ENCODE peak calls at places on chromosomes 3 and 15, in four cellular contexts. D, V, G and F are unnamed samples.

GRCh38 chr15:96273317-96274086 is 57.0 kb upstream of the NR2F2 start:
- DNase-seq in D (peak; percentile 100), V (no peak), G (no peak), F (peak; percentile 100)

GRCh38 chr3:98977520-98977919 is 76.0 kb upstream of the DCBLD2 start:
- DNase-seq in D (peak; percentile 91), V (no peak), G (no peak), F (peak; percentile 97)

GRCh38 chr3:159913712-159914414 is 74.8 kb upstream of the IL12A start:
- DNase-seq in D (no peak), V (no peak), G (no peak), F (no peak)

GRCh38 chr15:37837276-37837675 is 97.2 kb upstream of the TMCO5A start:
- DNase-seq in D (peak; percentile 49), V (no peak), G (no peak), F (no peak)

GRCh38 chr3:122092460-122093165 is 37.5 kb downstream of the CD86 start:
- DNase-seq in D (peak; percentile 31), V (no peak), G (no peak), F (peak; percentile 10)

GRCh38 chr3:49476563-49476962 is 6.5 kb downstream of the DAG1 start:
- DNase-seq in D (no peak), V (no peak), G (no peak), F (no peak)

GRCh38 chr15:85950101-85950500 is 129.6 kb upstream of the AGBL1 start:
- DNase-seq in D (no peak), V (no peak), G (no peak), F (no peak)

GRCh38 chr3:141093971-141094401 is 42.8 kb downstream of the SPSB4 start:
- DNase-seq in D (no peak), V (no peak), G (peak; percentile 71), F (no peak)

GRCh38 chr3:49173116-49173791 is 1.9 kb downstream of the KLHDC8B start:
- DNase-seq in D (no peak), V (peak; percentile 56), G (peak; percentile 88), F (no peak)

DNA sequence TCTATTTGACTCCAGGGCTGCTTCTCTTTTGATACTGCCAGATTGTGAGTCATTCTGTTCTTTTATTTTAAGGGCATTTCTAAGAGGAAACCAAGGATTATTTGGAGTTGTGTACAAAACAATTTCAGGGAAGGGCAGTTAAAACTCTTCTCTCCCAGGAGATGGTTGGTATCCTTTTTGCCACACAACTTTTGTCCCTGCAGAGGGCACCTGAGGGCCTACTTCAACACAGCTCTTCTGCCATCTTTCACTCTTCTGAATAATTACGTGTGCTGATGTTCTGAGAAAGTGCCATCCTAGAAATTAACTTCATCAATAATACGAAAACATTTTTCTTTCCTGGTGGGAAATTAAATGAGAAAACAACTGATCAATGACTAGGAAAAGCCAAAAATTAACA is 75.7 kb upstream of the GADL1 start:
- DNase-seq in D (no peak), V (no peak), G (no peak), F (no peak)
- TF ChIP-seq RAD21 in D (peak; percentile 11), V (peak; percentile 64), G (peak; percentile 58), F (peak; percentile 60)

GRCh38 chr3:25449857-25450256 is 21.8 kb downstream of the RARB start:
- DNase-seq in D (no peak), V (no peak), G (no peak), F (no peak)
- TF ChIP-seq RAD21 in D (no peak), V (no peak), G (no peak), F (no peak)

DNA sequence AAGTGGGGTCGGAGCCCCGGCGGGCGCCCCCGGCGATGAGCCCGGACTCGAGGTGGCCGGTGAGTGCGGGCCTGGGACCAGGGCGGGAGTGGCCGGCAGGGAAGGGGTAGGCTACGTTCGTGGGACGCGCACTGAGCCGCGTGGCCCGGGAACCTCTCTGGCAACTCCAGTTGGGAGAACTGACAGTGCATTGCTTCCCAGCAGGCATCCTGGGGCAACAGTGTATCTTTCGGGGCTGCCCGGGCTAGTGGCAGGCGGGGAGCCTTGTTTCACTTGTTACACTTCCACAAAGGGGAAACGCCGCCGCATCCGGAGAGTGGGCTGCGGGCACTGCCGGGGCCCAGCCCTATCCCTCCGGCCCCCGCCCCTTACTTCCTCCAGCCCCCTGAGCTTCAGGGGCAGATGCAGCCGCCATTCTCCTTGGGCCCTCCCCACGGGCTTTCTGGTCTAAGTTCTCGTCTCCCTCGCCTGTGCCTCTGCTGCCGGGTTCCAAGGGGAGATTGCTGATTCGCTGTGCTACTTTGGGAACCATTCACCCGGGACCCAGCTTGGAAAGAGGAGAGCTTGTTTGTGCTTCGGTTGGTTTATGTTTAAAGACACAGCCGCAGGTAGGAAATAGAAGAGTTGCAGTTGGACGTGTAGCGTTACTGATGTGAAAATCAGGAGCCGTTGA is 681 bp downstream of the BRPF1 start:
- DNase-seq in D (no peak), V (peak; percentile 54), G (no peak), F (no peak)
- TF ChIP-seq RAD21 in D (no peak), V (no peak), G (no peak), F (no peak)

GRCh38 chr15:36797128-36797527 is 217.7 kb downstream of the CDIN1 start:
- DNase-seq in D (no peak), V (no peak), G (no peak), F (no peak)

GRCh38 chr15:36802861-36803531 is 223.6 kb downstream of the CDIN1 start:
- DNase-seq in D (no peak), V (no peak), G (no peak), F (no peak)

GRCh38 chr15:36796161-36796560 is 216.7 kb downstream of the CDIN1 start:
- DNase-seq in D (no peak), V (no peak), G (no peak), F (no peak)

GRCh38 chr15:36798789-36799188 is 219.4 kb downstream of the CDIN1 start:
- DNase-seq in D (no peak), V (no peak), G (no peak), F (no peak)

GRCh38 chr15:36798366-36798765 is 218.9 kb downstream of the CDIN1 start:
- DNase-seq in D (peak; percentile 63), V (no peak), G (no peak), F (no peak)
- TF ChIP-seq RAD21 in D (no peak), V (no peak), G (no peak), F (no peak)

DNA sequence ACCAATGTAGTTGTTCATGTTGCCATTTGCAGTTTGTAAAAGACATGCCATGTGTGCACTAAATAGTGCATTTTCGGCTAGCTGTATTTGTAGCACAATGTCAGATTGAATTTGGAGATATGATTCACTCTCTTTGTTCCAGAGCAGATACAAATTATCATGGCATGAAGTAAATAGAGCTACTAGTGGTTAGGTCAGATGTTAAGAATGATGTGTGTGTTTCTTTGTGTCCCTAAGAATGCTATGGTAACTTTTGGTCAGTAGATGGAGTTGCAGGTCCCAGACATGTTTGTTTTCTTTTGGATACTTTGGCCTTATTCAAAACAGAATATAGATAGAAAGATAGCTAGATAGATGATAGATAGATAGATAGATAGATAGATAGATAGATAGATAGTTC is 595.8 kb downstream of the NLGN1 start:
- DNase-seq in D (peak; percentile 58), V (no peak), G (peak; percentile 6), F (peak; percentile 27)
- TF ChIP-seq RAD21 in D (peak; percentile 48), V (peak; percentile 54), G (peak; percentile 64), F (peak; percentile 53)

GRCh38 chr3:123832712-123833397 is 51.3 kb downstream of the MYLK start:
- DNase-seq in D (no peak), V (no peak), G (no peak), F (no peak)
- TF ChIP-seq RAD21 in D (no peak), V (no peak), G (no peak), F (no peak)

GRCh38 chr3:184228376-184229137 is 828 bp upstream of the VWA5B2 start:
- DNase-seq in D (no peak), V (no peak), G (peak; percentile 45), F (no peak)

GRCh38 chr3:184231671-184232070 is 2.3 kb downstream of the VWA5B2 start:
- DNase-seq in D (no peak), V (no peak), G (no peak), F (no peak)

GRCh38 chr3:184229424-184230080 is at the start of gene VWA5B2:
- DNase-seq in D (peak; percentile 18), V (peak; percentile 86), G (peak; percentile 99), F (peak; percentile 46)

GRCh38 chr3:184230603-184231528 is 1.5 kb downstream of the VWA5B2 start:
- DNase-seq in D (no peak), V (peak; percentile 57), G (peak; percentile 63), F (no peak)

DNA sequence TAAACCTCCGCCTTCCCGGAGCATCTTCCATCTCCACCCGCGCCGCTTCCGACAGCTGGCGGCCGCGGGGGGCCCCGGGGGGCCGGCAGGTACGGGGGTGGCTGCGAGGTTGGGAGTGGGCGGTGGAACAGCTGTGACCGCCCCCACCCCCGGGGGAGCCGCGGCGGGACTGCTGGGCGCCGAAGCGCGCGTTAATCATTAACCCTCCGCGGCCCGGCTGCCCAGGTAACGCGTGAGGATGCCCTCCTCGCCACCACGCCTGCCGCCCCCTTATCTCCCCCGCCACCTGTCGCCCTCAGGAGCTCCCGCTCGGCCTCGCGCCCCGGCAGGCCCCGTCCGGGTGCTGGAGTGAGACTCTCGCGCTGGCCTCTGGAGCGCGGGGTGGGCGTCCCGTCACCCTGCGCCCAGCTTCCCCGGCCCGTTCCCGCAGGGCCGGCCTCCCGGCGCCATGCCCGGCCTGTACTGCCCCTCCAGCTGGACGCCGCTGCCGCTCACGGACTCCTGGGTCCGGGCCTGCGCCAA is 757 bp downstream of the VWA5B2 start:
- DNase-seq in D (no peak), V (peak; percentile 58), G (peak; percentile 76), F (no peak)
- TF ChIP-seq RAD21 in D (no peak), V (no peak), G (no peak), F (no peak)

GRCh38 chr15:64152507-64153387 is 1.2 kb downstream of the SNX22 start:
- DNase-seq in D (no peak), V (peak; percentile 68), G (peak; percentile 28), F (no peak)
- TF ChIP-seq RAD21 in D (no peak), V (no peak), G (no peak), F (no peak)

GRCh38 chr15:88221836-88222235 is 34.7 kb downstream of the NTRK3 start:
- DNase-seq in D (no peak), V (no peak), G (no peak), F (no peak)

GRCh38 chr15:88220443-88221186 is 35.9 kb downstream of the NTRK3 start:
- DNase-seq in D (no peak), V (no peak), G (no peak), F (no peak)

GRCh38 chr15:88215249-88215648 is 41.3 kb downstream of the NTRK3 start:
- DNase-seq in D (no peak), V (no peak), G (no peak), F (no peak)

GRCh38 chr15:88219623-88220022 is 36.9 kb downstream of the NTRK3 start:
- DNase-seq in D (no peak), V (no peak), G (no peak), F (no peak)

GRCh38 chr15:88218557-88219214 is 37.9 kb downstream of the NTRK3 start:
- DNase-seq in D (no peak), V (no peak), G (peak; percentile 66), F (no peak)
- TF ChIP-seq RAD21 in D (no peak), V (no peak), G (no peak), F (no peak)

GRCh38 chr3:45119824-45120614 is 26.2 kb downstream of the CDCP1 start:
- DNase-seq in D (peak; percentile 36), V (no peak), G (no peak), F (no peak)
- TF ChIP-seq RAD21 in D (no peak), V (no peak), G (no peak), F (no peak)